ENCODE peak calls at places on chromosomes 3 and 15, in seven cellular contexts. J, D, R, Z, Q, G and W are unnamed samples.
A peak's percentile ranks its signal among the peaks of the same experiment; 100 is the strongest.

GRCh38 chr15:82871577-82872484 is 62.4 kb downstream of the WHAMM start:
- DNase-seq in J (no peak), D (no peak), R (no peak), Z (no peak), Q (no peak), G (no peak), W (no peak)

GRCh38 chr3:72334681-72335457 is 513.4 kb downstream of the SHQ1 start:
- DNase-seq in J (no peak), D (no peak), R (no peak), Z (peak; percentile 65), Q (no peak), G (no peak), W (peak; percentile 76)

GRCh38 chr3:179100652-179101051 is 29.0 kb upstream of the ZMAT3 start:
- DNase-seq in J (no peak), D (peak; percentile 50), R (no peak), Z (peak; percentile 84), Q (no peak), G (no peak), W (no peak)

GRCh38 chr15:62742409-62743171 is 300.0 kb upstream of the TPM1 start:
- DNase-seq in J (no peak), D (peak; percentile 90), R (peak; percentile 42), Z (peak; percentile 74), Q (peak; percentile 42), G (peak; percentile 62), W (peak; percentile 83)

GRCh38 chr3:24596626-24597025 is 102.0 kb upstream of the THRB start:
- DNase-seq in J (no peak), D (no peak), R (no peak), Z (no peak), Q (no peak), G (no peak), W (no peak)

GRCh38 chr3:194485876-194486539 is 794 bp downstream of the ATP13A3 start:
- DNase-seq in J (peak; percentile 92), D (peak; percentile 31), R (no peak), Z (peak; percentile 66), Q (no peak), G (peak; percentile 64), W (peak; percentile 90)

GRCh38 chr15:39363761-39364586 is 216.9 kb upstream of the THBS1 start:
- DNase-seq in J (no peak), D (no peak), R (no peak), Z (no peak), Q (peak; percentile 79), G (no peak), W (no peak)

GRCh38 chr3:144128117-144128892 is 156.7 kb downstream of the DIPK2A start:
- DNase-seq in J (no peak), D (no peak), R (no peak), Z (no peak), Q (no peak), G (no peak), W (no peak)

GRCh38 chr3:149356630-149357029 is 20.8 kb downstream of the TM4SF1 start:
- DNase-seq in J (no peak), D (peak; percentile 45), R (no peak), Z (no peak), Q (no peak), G (no peak), W (no peak)

GRCh38 chr3:124395584-124396340 is 334.5 kb upstream of the UMPS start:
- DNase-seq in J (no peak), D (peak; percentile 6), R (no peak), Z (peak; percentile 91), Q (no peak), G (no peak), W (no peak)

GRCh38 chr3:181715601-181716340 is 4.0 kb downstream of the SOX2 start:
- DNase-seq in J (no peak), D (no peak), R (no peak), Z (no peak), Q (no peak), G (no peak), W (no peak)

GRCh38 chr3:28326458-28326926 is 22.0 kb upstream of the ZCWPW2 start:
- DNase-seq in J (no peak), D (peak; percentile 19), R (no peak), Z (no peak), Q (no peak), G (no peak), W (no peak)

GRCh38 chr3:120102674-120103073 is 8.4 kb upstream of the GSK3B start:
- DNase-seq in J (no peak), D (no peak), R (no peak), Z (no peak), Q (no peak), G (no peak), W (no peak)

GRCh38 chr15:82056900-82057825 is 11.3 kb upstream of the MEX3B start:
- DNase-seq in J (no peak), D (no peak), R (no peak), Z (no peak), Q (no peak), G (no peak), W (no peak)

GRCh38 chr3:11651477-11651876 is 7.8 kb upstream of the VGLL4 start:
- DNase-seq in J (no peak), D (no peak), R (no peak), Z (no peak), Q (no peak), G (no peak), W (no peak)

GRCh38 chr3:142931222-142931621 is 32.3 kb downstream of the PAQR9 start:
- DNase-seq in J (no peak), D (no peak), R (no peak), Z (no peak), Q (peak; percentile 41), G (peak; percentile 12), W (no peak)

GRCh38 chr3:128804017-128804816 is 75.2 kb upstream of the ACAD9 start:
- DNase-seq in J (no peak), D (peak; percentile 60), R (no peak), Z (no peak), Q (no peak), G (peak; percentile 89), W (no peak)

GRCh38 chr3:27171113-27171512 is 198.1 kb downstream of the NEK10 start:
- DNase-seq in J (no peak), D (no peak), R (no peak), Z (no peak), Q (no peak), G (peak; percentile 91), W (no peak)

GRCh38 chr3:187989458-187990153 is 164.4 kb upstream of the LPP start:
- DNase-seq in J (no peak), D (no peak), R (no peak), Z (no peak), Q (no peak), G (no peak), W (no peak)

GRCh38 chr3:136193273-136194043 is 2.7 kb downstream of the MSL2 start:
- DNase-seq in J (no peak), D (no peak), R (no peak), Z (no peak), Q (no peak), G (peak; percentile 67), W (no peak)

GRCh38 chr3:197539651-197540051 is 16.1 kb downstream of the BDH1 start:
- DNase-seq in J (no peak), D (no peak), R (peak; percentile 63), Z (no peak), Q (no peak), G (no peak), W (peak; percentile 41)

GRCh38 chr15:40769310-40770146 is at the start of gene C15orf62:
- DNase-seq in J (peak; percentile 78), D (peak; percentile 31), R (no peak), Z (peak; percentile 79), Q (no peak), G (peak; percentile 95), W (peak; percentile 72)

GRCh38 chr3:117928836-117929235 is 1105.8 kb downstream of the IGSF11 start:
- DNase-seq in J (no peak), D (no peak), R (no peak), Z (no peak), Q (no peak), G (no peak), W (no peak)

GRCh38 chr3:48151058-48151806 is 37.0 kb downstream of the CDC25A start:
- DNase-seq in J (no peak), D (peak; percentile 87), R (peak; percentile 75), Z (peak; percentile 92), Q (peak; percentile 78), G (peak; percentile 75), W (peak; percentile 90)

GRCh38 chr3:61087465-61087864 is 163.8 kb downstream of the FHIT start:
- DNase-seq in J (no peak), D (no peak), R (no peak), Z (no peak), Q (no peak), G (no peak), W (no peak)

GRCh38 chr15:63244399-63244798 is 33.0 kb upstream of the APH1B start:
- DNase-seq in J (no peak), D (no peak), R (no peak), Z (no peak), Q (no peak), G (no peak), W (no peak)

GRCh38 chr3:131549340-131549739 is 46.6 kb upstream of the MRPL3 start:
- DNase-seq in J (no peak), D (no peak), R (peak; percentile 7), Z (no peak), Q (no peak), G (peak; percentile 25), W (no peak)
- TF ChIP-seq CTCF in J (no peak), D (peak; percentile 19), R (peak; percentile 68), Z (peak; percentile 32), Q (peak; percentile 35), G (peak; percentile 61), W (no peak)

DNA sequence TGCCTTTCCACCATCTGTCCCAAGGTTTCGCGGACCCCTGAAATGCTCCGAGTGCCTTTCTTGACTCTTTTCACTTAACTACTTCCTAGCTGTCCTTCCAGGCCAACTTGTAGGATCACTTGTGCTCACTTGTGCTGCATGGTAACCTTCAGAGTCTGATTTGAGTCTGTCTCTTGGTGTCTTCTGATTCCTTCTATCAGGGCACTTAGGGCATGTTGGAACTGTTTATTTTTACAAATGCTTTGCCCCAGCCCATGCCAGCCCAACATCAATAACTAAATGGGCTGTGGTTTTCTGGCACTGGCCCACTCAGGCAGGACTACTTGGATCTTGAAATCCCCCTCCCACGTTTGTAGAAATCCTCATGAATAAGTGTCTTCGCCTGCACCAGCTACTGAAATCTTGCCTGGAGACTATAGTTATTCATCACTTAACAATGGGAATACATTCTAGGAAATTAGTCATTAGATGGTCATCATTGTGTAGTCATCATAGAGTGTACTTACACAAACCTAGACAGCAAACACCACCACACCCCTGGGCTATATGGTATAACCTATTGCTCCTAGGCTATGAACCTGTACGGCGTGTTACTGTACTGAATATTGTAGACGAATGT is 123.1 kb upstream of the STRIT1 start:
- DNase-seq in J (no peak), D (peak; percentile 46), R (no peak), Z (no peak), Q (no peak), G (no peak), W (no peak)
- TF ChIP-seq POLR2A in J (no peak), D (no peak), R (no peak), Z (no peak), Q (no peak), G (no peak), W (no peak)

GRCh38 chr3:56291244-56291680 is 177.0 kb downstream of the ERC2 start:
- DNase-seq in J (no peak), D (no peak), R (no peak), Z (no peak), Q (no peak), G (no peak), W (no peak)
- H3K4me3 ChIP-seq in J (no peak overlapping the region), D (no peak overlapping the region), R (no peak overlapping the region), Z (no peak overlapping the region), Q (no peak overlapping the region), G (no peak overlapping the region), W (no peak overlapping the region)

DNA sequence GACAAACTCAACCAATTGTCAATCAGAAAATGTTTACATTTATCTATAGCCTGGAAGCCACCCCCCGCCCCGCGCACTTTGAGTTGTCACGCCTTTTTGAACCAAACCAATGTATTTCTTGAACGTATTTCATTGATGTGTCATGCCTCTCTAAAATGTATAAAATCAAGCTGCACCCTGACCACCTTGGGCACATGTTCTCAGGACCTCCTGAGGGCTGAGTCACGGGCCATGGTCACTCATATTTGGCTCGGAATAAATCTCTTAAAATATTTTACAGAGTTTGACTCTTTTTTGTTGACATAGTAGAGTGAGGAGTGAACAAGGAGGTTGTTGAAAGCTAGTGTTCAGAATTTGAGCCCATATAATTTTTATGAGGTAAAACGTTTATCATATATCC is 6.5 kb downstream of the MCTP2 start:
- DNase-seq in J (no peak), D (peak; percentile 48), R (no peak), Z (no peak), Q (no peak), G (no peak), W (no peak)
- TF ChIP-seq CTCF in J (no peak), D (no peak), R (no peak), Z (no peak), Q (no peak), G (no peak), W (no peak)